ENCODE peak calls at places on chromosomes 13 and 19, in eight cellular contexts. O, A, K, E, Z, D, T and P are unnamed samples.

GRCh38 chr13:20053016-20053415 is 94.5 kb downstream of the ZMYM2 start:
- DNase-seq in O (no peak), A (peak; percentile 27), K (no peak), E (no peak), Z (no peak), D (no peak), T (peak; percentile 31), P (no peak)

GRCh38 chr19:20067898-20068297 is 9.9 kb upstream of the ZNF90 start:
- DNase-seq in O (no peak), A (no peak), K (no peak), E (no peak), Z (no peak), D (no peak), T (no peak), P (no peak)

GRCh38 chr13:98293103-98293502 is 116.0 kb upstream of the RNF113B start:
- DNase-seq in O (no peak), A (no peak), K (no peak), E (no peak), Z (no peak), D (no peak), T (no peak), P (no peak)

GRCh38 chr19:28705008-28705407 is 507.9 kb downstream of the UQCRFS1 start:
- DNase-seq in O (no peak), A (peak; percentile 87), K (no peak), E (no peak), Z (no peak), D (no peak), T (no peak), P (no peak)

GRCh38 chr13:46389985-46390384 is 2.9 kb upstream of the RUBCNL start:
- DNase-seq in O (no peak), A (no peak), K (peak; percentile 46), E (no peak), Z (no peak), D (peak; percentile 76), T (peak; percentile 16), P (no peak)

GRCh38 chr13:91133941-91134772 is 213.3 kb upstream of the MIR17HG start:
- DNase-seq in O (peak; percentile 53), A (peak; percentile 71), K (no peak), E (no peak), Z (peak; percentile 55), D (peak; percentile 43), T (peak; percentile 23), P (no peak)

GRCh38 chr19:10761443-10762242 is 43.8 kb downstream of the DNM2 start:
- DNase-seq in O (peak; percentile 58), A (no peak), K (no peak), E (no peak), Z (no peak), D (no peak), T (no peak), P (no peak)

GRCh38 chr13:62933809-62934208 is 1518.2 kb upstream of the PCDH20 start:
- DNase-seq in O (no peak), A (no peak), K (no peak), E (no peak), Z (no peak), D (no peak), T (no peak), P (no peak)

GRCh38 chr13:94344126-94344863 is 135.2 kb downstream of the DCT start:
- DNase-seq in O (no peak), A (peak; percentile 71), K (no peak), E (no peak), Z (no peak), D (no peak), T (no peak), P (no peak)

GRCh38 chr13:94342436-94343242 is 136.8 kb downstream of the DCT start:
- DNase-seq in O (no peak), A (peak; percentile 42), K (no peak), E (no peak), Z (no peak), D (no peak), T (no peak), P (no peak)

GRCh38 chr13:94346261-94347019 is 133.0 kb downstream of the DCT start:
- DNase-seq in O (no peak), A (no peak), K (no peak), E (no peak), Z (no peak), D (no peak), T (no peak), P (no peak)

GRCh38 chr13:94343243-94343585 is 136.3 kb downstream of the DCT start:
- DNase-seq in O (no peak), A (peak; percentile 33), K (no peak), E (no peak), Z (no peak), D (no peak), T (no peak), P (no peak)

GRCh38 chr13:94345374-94346195 is 133.9 kb downstream of the DCT start:
- DNase-seq in O (no peak), A (peak; percentile 56), K (no peak), E (no peak), Z (no peak), D (peak; percentile 26), T (no peak), P (no peak)
- TF ChIP-seq CTCF in O (peak; percentile 41), A (no peak), K (no peak), E (no peak), Z (no peak), D (no peak), T (no peak), P (no peak)

GRCh38 chr13:71087006-71087405 is 780.0 kb downstream of the DACH1 start:
- DNase-seq in O (no peak), A (no peak), K (no peak), E (no peak), Z (no peak), D (no peak), T (no peak), P (no peak)

GRCh38 chr13:71089105-71089504 is 777.9 kb downstream of the DACH1 start:
- DNase-seq in O (no peak), A (no peak), K (no peak), E (no peak), Z (no peak), D (no peak), T (no peak), P (no peak)

DNA sequence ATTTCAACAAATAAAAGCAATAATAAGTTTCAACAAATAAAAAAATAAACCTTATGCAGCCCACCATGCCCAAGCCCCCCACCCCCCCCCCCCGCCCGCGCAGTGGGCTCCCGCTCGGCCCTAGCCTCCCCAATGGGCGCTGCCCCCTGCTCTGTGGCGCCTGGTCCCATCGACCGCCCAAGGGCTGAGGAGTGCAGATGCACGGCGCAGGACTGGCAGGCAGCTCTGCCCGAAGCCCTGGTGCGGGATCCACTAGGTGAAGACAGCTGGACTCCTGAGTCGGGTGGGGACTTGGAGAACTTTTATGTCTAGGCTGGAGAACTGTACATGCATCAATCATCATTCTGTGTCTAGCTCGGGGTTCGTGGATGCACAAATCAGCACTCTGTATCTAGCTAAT is 779.6 kb downstream of the DACH1 start:
- DNase-seq in O (no peak), A (no peak), K (no peak), E (no peak), Z (no peak), D (no peak), T (no peak), P (no peak)
- TF ChIP-seq CTCF in O (no peak), A (no peak), K (no peak), E (no peak), Z (no peak), D (no peak), T (no peak), P (no peak)

DNA sequence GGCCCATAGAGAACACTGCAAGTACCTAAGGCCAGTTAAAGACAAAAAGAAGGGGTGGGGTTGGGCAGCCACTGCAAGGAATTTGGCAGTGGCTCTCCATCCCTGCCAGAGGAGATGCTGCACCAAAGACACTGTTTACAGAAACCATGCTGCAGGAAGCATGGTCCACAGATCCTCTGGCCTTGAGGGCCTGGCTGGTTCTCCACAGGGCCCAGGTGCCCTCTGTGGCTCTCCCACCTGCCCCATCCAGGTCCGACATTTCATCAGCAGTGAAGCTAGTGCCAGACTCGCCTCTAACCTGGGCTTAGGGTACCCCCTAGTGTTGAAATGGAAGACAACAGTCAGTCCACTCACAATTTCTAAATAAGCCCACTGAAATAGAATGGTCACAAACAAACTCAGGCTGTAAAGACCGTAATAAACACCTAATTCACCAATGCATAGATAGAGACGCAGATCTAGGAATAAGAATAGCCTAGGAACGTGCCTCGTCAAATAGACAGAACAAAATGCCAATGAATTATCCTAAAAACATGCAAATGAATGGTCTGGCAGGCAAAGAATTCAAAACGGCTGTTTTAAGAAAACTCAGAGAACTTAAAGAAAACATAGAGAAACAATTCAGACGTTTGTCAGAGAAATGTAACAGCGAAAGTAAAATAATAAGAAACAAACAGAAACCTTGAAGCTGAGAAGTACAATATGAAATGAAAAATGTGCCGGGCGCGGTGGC is 23.3 kb downstream of the LYPD4 start:
- DNase-seq in O (peak; percentile 76), A (peak; percentile 29), K (no peak), E (no peak), Z (no peak), D (peak; percentile 80), T (no peak), P (no peak)
- TF ChIP-seq CTCF in O (peak; percentile 60), A (peak; percentile 56), K (peak; percentile 20), E (no peak), Z (peak; percentile 40), D (peak; percentile 89), T (peak; percentile 32), P (peak; percentile 64)

GRCh38 chr13:71674776-71675352 is 192.1 kb downstream of the DACH1 start:
- DNase-seq in O (peak; percentile 27), A (no peak), K (no peak), E (no peak), Z (no peak), D (no peak), T (no peak), P (no peak)
- TF ChIP-seq CTCF in O (peak; percentile 63), A (no peak), K (no peak), E (no peak), Z (no peak), D (no peak), T (no peak), P (no peak)

GRCh38 chr19:44813331-44814131 is 4.6 kb downstream of the BCAM start:
- DNase-seq in O (peak; percentile 70), A (no peak), K (no peak), E (no peak), Z (no peak), D (no peak), T (no peak), P (no peak)
- TF ChIP-seq CTCF in O (peak; percentile 41), A (no peak), K (no peak), E (no peak), Z (no peak), D (no peak), T (no peak), P (no peak)

GRCh38 chr19:49678970-49679831 is 2.1 kb downstream of the PRMT1 start:
- DNase-seq in O (no peak), A (no peak), K (peak; percentile 92), E (no peak), Z (no peak), D (peak; percentile 25), T (no peak), P (no peak)
- TF ChIP-seq CTCF in O (no peak), A (no peak), K (no peak), E (no peak), Z (no peak), D (no peak), T (no peak), P (no peak)

GRCh38 chr19:7641288-7642276 is 4.7 kb downstream of the STXBP2 start:
- DNase-seq in O (peak; percentile 51), A (no peak), K (no peak), E (no peak), Z (no peak), D (no peak), T (no peak), P (no peak)
- TF ChIP-seq CTCF in O (peak; percentile 61), A (no peak), K (no peak), E (no peak), Z (no peak), D (no peak), T (no peak), P (no peak)